ENCODE peak calls at places on chromosomes 12 and 14, in nine cellular contexts. One of them, this sample, is unnamed.

GRCh38 chr12:11513288-11513687 is 117.9 kb upstream of the PRB2 start:
- DNase-seq in C1 segment of cervical spinal cord: no peak
- DNase-seq in hepatic stellate cell: no peak
- DNase-seq in NCI-H2081: no peak
- DNase-seq in heart left ventricle: no peak
- DNase-seq in breast epithelium: no peak
- DNase-seq in stimulated activated CD4-positive, alpha-beta T cell treated with anti-CD3 and anti-CD28 coated beads, Interleukin-4, amount 100 ng/mL, for 4 hours: no peak
- DNase-seq in amniotic stem cell: no peak
- DNase-seq in H9: peak
- DNase-seq in this sample: no peak

GRCh38 chr14:62736426-62737043 is 308.7 kb downstream of the KCNH5 start:
- DNase-seq in hepatic stellate cell: no peak
- DNase-seq in amniotic stem cell: no peak
- DNase-seq in heart left ventricle: no peak
- DNase-seq in NCI-H2081: no peak
- DNase-seq in stimulated activated CD4-positive, alpha-beta T cell treated with anti-CD3 and anti-CD28 coated beads, Interleukin-4, amount 100 ng/mL, for 4 hours: no peak
- DNase-seq in H9: no peak
- DNase-seq in breast epithelium: no peak
- DNase-seq in C1 segment of cervical spinal cord: no peak
- DNase-seq in this sample: no peak

GRCh38 chr12:90961154-90961553 is 6.2 kb upstream of the CCER1 start:
- DNase-seq in C1 segment of cervical spinal cord: no peak
- DNase-seq in heart left ventricle: no peak
- DNase-seq in hepatic stellate cell: no peak
- DNase-seq in stimulated activated CD4-positive, alpha-beta T cell treated with anti-CD3 and anti-CD28 coated beads, Interleukin-4, amount 100 ng/mL, for 4 hours: no peak
- DNase-seq in breast epithelium: no peak
- DNase-seq in amniotic stem cell: no peak
- DNase-seq in NCI-H2081: no peak
- DNase-seq in H9: no peak
- DNase-seq in this sample: no peak

GRCh38 chr12:110957652-110958051 is 37.3 kb upstream of the MYL2 start:
- DNase-seq in amniotic stem cell: no peak
- DNase-seq in breast epithelium: no peak
- DNase-seq in H9: peak
- DNase-seq in C1 segment of cervical spinal cord: no peak
- DNase-seq in stimulated activated CD4-positive, alpha-beta T cell treated with anti-CD3 and anti-CD28 coated beads, Interleukin-4, amount 100 ng/mL, for 4 hours: no peak
- DNase-seq in heart left ventricle: no peak
- DNase-seq in NCI-H2081: peak
- DNase-seq in hepatic stellate cell: no peak
- DNase-seq in this sample: no peak

GRCh38 chr14:96592591-96593388 is 90.6 kb downstream of the PAPOLA start:
- DNase-seq in heart left ventricle: peak
- DNase-seq in breast epithelium: no peak
- DNase-seq in stimulated activated CD4-positive, alpha-beta T cell treated with anti-CD3 and anti-CD28 coated beads, Interleukin-4, amount 100 ng/mL, for 4 hours: peak
- DNase-seq in hepatic stellate cell: peak
- DNase-seq in NCI-H2081: no peak
- DNase-seq in H9: no peak
- DNase-seq in C1 segment of cervical spinal cord: no peak
- DNase-seq in amniotic stem cell: no peak
- DNase-seq in this sample: no peak

GRCh38 chr12:89098390-89099102 is 253.8 kb downstream of the DUSP6 start:
- DNase-seq in H9: peak
- DNase-seq in heart left ventricle: peak
- DNase-seq in C1 segment of cervical spinal cord: no peak
- DNase-seq in breast epithelium: no peak
- DNase-seq in NCI-H2081: no peak
- DNase-seq in stimulated activated CD4-positive, alpha-beta T cell treated with anti-CD3 and anti-CD28 coated beads, Interleukin-4, amount 100 ng/mL, for 4 hours: no peak
- DNase-seq in amniotic stem cell: no peak
- DNase-seq in hepatic stellate cell: no peak
- DNase-seq in this sample: no peak

GRCh38 chr12:92244036-92244435 is 98.4 kb upstream of the BTG1 start:
- DNase-seq in C1 segment of cervical spinal cord: no peak
- DNase-seq in hepatic stellate cell: no peak
- DNase-seq in stimulated activated CD4-positive, alpha-beta T cell treated with anti-CD3 and anti-CD28 coated beads, Interleukin-4, amount 100 ng/mL, for 4 hours: no peak
- DNase-seq in breast epithelium: no peak
- DNase-seq in NCI-H2081: no peak
- DNase-seq in heart left ventricle: no peak
- DNase-seq in H9: no peak
- DNase-seq in amniotic stem cell: no peak
- DNase-seq in this sample: no peak

GRCh38 chr14:99511421-99512109 is 30.4 kb downstream of the CCNK start:
- DNase-seq in breast epithelium: no peak
- DNase-seq in hepatic stellate cell: peak
- DNase-seq in heart left ventricle: peak
- DNase-seq in stimulated activated CD4-positive, alpha-beta T cell treated with anti-CD3 and anti-CD28 coated beads, Interleukin-4, amount 100 ng/mL, for 4 hours: no peak
- DNase-seq in H9: no peak
- DNase-seq in NCI-H2081: no peak
- DNase-seq in C1 segment of cervical spinal cord: no peak
- DNase-seq in amniotic stem cell: peak
- DNase-seq in this sample: no peak

GRCh38 chr12:129629901-129630300 is 273.9 kb downstream of the TMEM132D start:
- DNase-seq in amniotic stem cell: no peak
- DNase-seq in hepatic stellate cell: no peak
- DNase-seq in heart left ventricle: no peak
- DNase-seq in stimulated activated CD4-positive, alpha-beta T cell treated with anti-CD3 and anti-CD28 coated beads, Interleukin-4, amount 100 ng/mL, for 4 hours: no peak
- DNase-seq in breast epithelium: no peak
- DNase-seq in C1 segment of cervical spinal cord: no peak
- DNase-seq in NCI-H2081: no peak
- DNase-seq in H9: no peak
- DNase-seq in this sample: no peak

GRCh38 chr14:71803539-71804260 is 128.5 kb upstream of the RGS6 start:
- DNase-seq in amniotic stem cell: no peak
- DNase-seq in stimulated activated CD4-positive, alpha-beta T cell treated with anti-CD3 and anti-CD28 coated beads, Interleukin-4, amount 100 ng/mL, for 4 hours: no peak
- DNase-seq in breast epithelium: no peak
- DNase-seq in heart left ventricle: no peak
- DNase-seq in C1 segment of cervical spinal cord: no peak
- DNase-seq in H9: no peak
- DNase-seq in NCI-H2081: no peak
- DNase-seq in hepatic stellate cell: no peak
- DNase-seq in this sample: peak

GRCh38 chr12:15393037-15393436 is 70.7 kb downstream of the PTPRO start:
- DNase-seq in C1 segment of cervical spinal cord: no peak
- DNase-seq in breast epithelium: no peak
- DNase-seq in H9: no peak
- DNase-seq in heart left ventricle: no peak
- DNase-seq in stimulated activated CD4-positive, alpha-beta T cell treated with anti-CD3 and anti-CD28 coated beads, Interleukin-4, amount 100 ng/mL, for 4 hours: no peak
- DNase-seq in NCI-H2081: no peak
- DNase-seq in hepatic stellate cell: no peak
- DNase-seq in amniotic stem cell: no peak
- DNase-seq in this sample: no peak

GRCh38 chr12:123427036-123427769 is 9.3 kb downstream of the RILPL2 start:
- DNase-seq in breast epithelium: no peak
- DNase-seq in stimulated activated CD4-positive, alpha-beta T cell treated with anti-CD3 and anti-CD28 coated beads, Interleukin-4, amount 100 ng/mL, for 4 hours: no peak
- DNase-seq in NCI-H2081: no peak
- DNase-seq in heart left ventricle: no peak
- DNase-seq in C1 segment of cervical spinal cord: no peak
- DNase-seq in H9: no peak
- DNase-seq in amniotic stem cell: no peak
- DNase-seq in hepatic stellate cell: no peak
- DNase-seq in this sample: no peak

GRCh38 chr12:101490286-101490920 is 15.3 kb downstream of the SPIC start:
- DNase-seq in hepatic stellate cell: no peak
- DNase-seq in heart left ventricle: no peak
- DNase-seq in stimulated activated CD4-positive, alpha-beta T cell treated with anti-CD3 and anti-CD28 coated beads, Interleukin-4, amount 100 ng/mL, for 4 hours: no peak
- DNase-seq in H9: peak
- DNase-seq in C1 segment of cervical spinal cord: no peak
- DNase-seq in NCI-H2081: peak
- DNase-seq in breast epithelium: no peak
- DNase-seq in amniotic stem cell: no peak
- DNase-seq in this sample: no peak

GRCh38 chr14:80521456-80521855 is 310.2 kb upstream of the DIO2 start:
- DNase-seq in breast epithelium: no peak
- DNase-seq in heart left ventricle: no peak
- DNase-seq in H9: no peak
- DNase-seq in NCI-H2081: no peak
- DNase-seq in stimulated activated CD4-positive, alpha-beta T cell treated with anti-CD3 and anti-CD28 coated beads, Interleukin-4, amount 100 ng/mL, for 4 hours: no peak
- DNase-seq in amniotic stem cell: no peak
- DNase-seq in C1 segment of cervical spinal cord: no peak
- DNase-seq in hepatic stellate cell: no peak
- DNase-seq in this sample: no peak

GRCh38 chr14:40122978-40123648 is 690.9 kb upstream of the FBXO33 start:
- DNase-seq in amniotic stem cell: no peak
- DNase-seq in heart left ventricle: no peak
- DNase-seq in breast epithelium: no peak
- DNase-seq in hepatic stellate cell: no peak
- DNase-seq in C1 segment of cervical spinal cord: no peak
- DNase-seq in stimulated activated CD4-positive, alpha-beta T cell treated with anti-CD3 and anti-CD28 coated beads, Interleukin-4, amount 100 ng/mL, for 4 hours: no peak
- DNase-seq in NCI-H2081: no peak
- DNase-seq in H9: no peak
- DNase-seq in this sample: no peak

GRCh38 chr14:59632381-59632780 is 55.8 kb upstream of the CCDC175 start:
- DNase-seq in amniotic stem cell: no peak
- DNase-seq in hepatic stellate cell: peak
- DNase-seq in breast epithelium: no peak
- DNase-seq in H9: peak
- DNase-seq in NCI-H2081: peak
- DNase-seq in C1 segment of cervical spinal cord: no peak
- DNase-seq in heart left ventricle: no peak
- DNase-seq in stimulated activated CD4-positive, alpha-beta T cell treated with anti-CD3 and anti-CD28 coated beads, Interleukin-4, amount 100 ng/mL, for 4 hours: no peak
- DNase-seq in this sample: peak

GRCh38 chr12:113391650-113392340 is 11.9 kb downstream of the SDS start:
- DNase-seq in breast epithelium: no peak
- DNase-seq in H9: no peak
- DNase-seq in C1 segment of cervical spinal cord: no peak
- DNase-seq in hepatic stellate cell: no peak
- DNase-seq in amniotic stem cell: no peak
- DNase-seq in stimulated activated CD4-positive, alpha-beta T cell treated with anti-CD3 and anti-CD28 coated beads, Interleukin-4, amount 100 ng/mL, for 4 hours: no peak
- DNase-seq in NCI-H2081: no peak
- DNase-seq in heart left ventricle: no peak
- DNase-seq in this sample: no peak

GRCh38 chr12:12890815-12891645 is at the start of gene GPRC5A:
- DNase-seq in heart left ventricle: peak
- DNase-seq in stimulated activated CD4-positive, alpha-beta T cell treated with anti-CD3 and anti-CD28 coated beads, Interleukin-4, amount 100 ng/mL, for 4 hours: peak
- DNase-seq in H9: peak
- DNase-seq in amniotic stem cell: peak
- DNase-seq in C1 segment of cervical spinal cord: peak
- DNase-seq in breast epithelium: peak
- DNase-seq in NCI-H2081: peak
- DNase-seq in hepatic stellate cell: peak
- DNase-seq in this sample: no peak

GRCh38 chr14:42665083-42665482 is 1058.4 kb downstream of the LRFN5 start:
- DNase-seq in heart left ventricle: no peak
- DNase-seq in hepatic stellate cell: no peak
- DNase-seq in NCI-H2081: no peak
- DNase-seq in C1 segment of cervical spinal cord: no peak
- DNase-seq in breast epithelium: no peak
- DNase-seq in H9: no peak
- DNase-seq in amniotic stem cell: no peak
- DNase-seq in stimulated activated CD4-positive, alpha-beta T cell treated with anti-CD3 and anti-CD28 coated beads, Interleukin-4, amount 100 ng/mL, for 4 hours: no peak
- DNase-seq in this sample: no peak

GRCh38 chr14:72434856-72435255 is 459.0 kb downstream of the DPF3 start:
- DNase-seq in amniotic stem cell: no peak
- DNase-seq in C1 segment of cervical spinal cord: no peak
- DNase-seq in heart left ventricle: no peak
- DNase-seq in H9: no peak
- DNase-seq in NCI-H2081: no peak
- DNase-seq in stimulated activated CD4-positive, alpha-beta T cell treated with anti-CD3 and anti-CD28 coated beads, Interleukin-4, amount 100 ng/mL, for 4 hours: no peak
- DNase-seq in breast epithelium: no peak
- DNase-seq in hepatic stellate cell: no peak
- DNase-seq in this sample: no peak

GRCh38 chr14:40393143-40393542 is 960.9 kb upstream of the FBXO33 start:
- DNase-seq in heart left ventricle: no peak
- DNase-seq in breast epithelium: no peak
- DNase-seq in hepatic stellate cell: no peak
- DNase-seq in NCI-H2081: no peak
- DNase-seq in C1 segment of cervical spinal cord: no peak
- DNase-seq in amniotic stem cell: no peak
- DNase-seq in H9: no peak
- DNase-seq in stimulated activated CD4-positive, alpha-beta T cell treated with anti-CD3 and anti-CD28 coated beads, Interleukin-4, amount 100 ng/mL, for 4 hours: no peak
- DNase-seq in this sample: no peak

GRCh38 chr12:70002097-70002911 is 177.3 kb downstream of the MYRFL start:
- DNase-seq in stimulated activated CD4-positive, alpha-beta T cell treated with anti-CD3 and anti-CD28 coated beads, Interleukin-4, amount 100 ng/mL, for 4 hours: no peak
- DNase-seq in NCI-H2081: no peak
- DNase-seq in heart left ventricle: peak
- DNase-seq in H9: no peak
- DNase-seq in C1 segment of cervical spinal cord: no peak
- DNase-seq in hepatic stellate cell: no peak
- DNase-seq in amniotic stem cell: no peak
- DNase-seq in breast epithelium: no peak
- DNase-seq in this sample: no peak

GRCh38 chr14:102923201-102923919 is 897 bp downstream of the AMN start:
- DNase-seq in heart left ventricle: no peak
- DNase-seq in NCI-H2081: no peak
- DNase-seq in amniotic stem cell: no peak
- DNase-seq in H9: no peak
- DNase-seq in stimulated activated CD4-positive, alpha-beta T cell treated with anti-CD3 and anti-CD28 coated beads, Interleukin-4, amount 100 ng/mL, for 4 hours: no peak
- DNase-seq in breast epithelium: no peak
- DNase-seq in hepatic stellate cell: no peak
- DNase-seq in C1 segment of cervical spinal cord: no peak
- DNase-seq in this sample: no peak

GRCh38 chr12:16881986-16882385 is 276.0 kb upstream of the LMO3 start:
- DNase-seq in hepatic stellate cell: no peak
- DNase-seq in heart left ventricle: no peak
- DNase-seq in C1 segment of cervical spinal cord: no peak
- DNase-seq in NCI-H2081: peak
- DNase-seq in amniotic stem cell: no peak
- DNase-seq in H9: no peak
- DNase-seq in stimulated activated CD4-positive, alpha-beta T cell treated with anti-CD3 and anti-CD28 coated beads, Interleukin-4, amount 100 ng/mL, for 4 hours: no peak
- DNase-seq in breast epithelium: no peak
- DNase-seq in this sample: no peak

GRCh38 chr14:68297011-68297410 is 477.4 kb downstream of the RAD51B start:
- DNase-seq in NCI-H2081: no peak
- DNase-seq in H9: no peak
- DNase-seq in stimulated activated CD4-positive, alpha-beta T cell treated with anti-CD3 and anti-CD28 coated beads, Interleukin-4, amount 100 ng/mL, for 4 hours: no peak
- DNase-seq in breast epithelium: no peak
- DNase-seq in amniotic stem cell: no peak
- DNase-seq in heart left ventricle: no peak
- DNase-seq in hepatic stellate cell: no peak
- DNase-seq in C1 segment of cervical spinal cord: no peak
- DNase-seq in this sample: no peak

GRCh38 chr12:94260717-94261116 is 112.3 kb downstream of the PLXNC1 start:
- DNase-seq in heart left ventricle: peak
- DNase-seq in stimulated activated CD4-positive, alpha-beta T cell treated with anti-CD3 and anti-CD28 coated beads, Interleukin-4, amount 100 ng/mL, for 4 hours: no peak
- DNase-seq in amniotic stem cell: no peak
- DNase-seq in H9: no peak
- DNase-seq in NCI-H2081: no peak
- DNase-seq in hepatic stellate cell: no peak
- DNase-seq in breast epithelium: no peak
- DNase-seq in C1 segment of cervical spinal cord: no peak
- DNase-seq in this sample: no peak

GRCh38 chr14:68583527-68584275 is 209.2 kb downstream of the ZFP36L1 start:
- DNase-seq in stimulated activated CD4-positive, alpha-beta T cell treated with anti-CD3 and anti-CD28 coated beads, Interleukin-4, amount 100 ng/mL, for 4 hours: no peak
- DNase-seq in breast epithelium: no peak
- DNase-seq in NCI-H2081: no peak
- DNase-seq in heart left ventricle: no peak
- DNase-seq in amniotic stem cell: no peak
- DNase-seq in H9: no peak
- DNase-seq in C1 segment of cervical spinal cord: no peak
- DNase-seq in hepatic stellate cell: no peak
- DNase-seq in this sample: no peak